ENCODE peak calls at places on chromosomes 4 and X, in six cellular contexts. V is IMR-90, G is neuronal stem cell, O is H1, L is mesenchymal stem cell, M is trophoblast cell. R is an unnamed sample.

GRCh38 chr4:36273276-36273675 is 8.1 kb upstream of the DTHD1 start:
- DNase-seq in V (no peak), G (no peak), O (no peak), L (no peak), M (no peak), R (no peak)

GRCh38 chr4:21531048-21531447 is 417.5 kb downstream of the KCNIP4 start:
- DNase-seq in V (no peak), G (no peak), O (no peak), L (no peak), M (no peak), R (no peak)

GRCh38 chr4:123536225-123536624 is 139.6 kb downstream of the SPRY1 start:
- DNase-seq in V (no peak), G (no peak), O (no peak), L (no peak), M (no peak), R (no peak)

GRCh38 chrX:675896-676295 is 45.3 kb downstream of the SHOX start:
- DNase-seq in V (no peak), G (peak; percentile 30), O (no peak), L (no peak), M (no peak), R (peak; percentile 57)

GRCh38 chr4:182978152-182978827 is 61.1 kb upstream of the DCTD start:
- DNase-seq in V (peak; percentile 62), G (no peak), O (no peak), L (peak; percentile 51), M (no peak), R (no peak)

GRCh38 chr4:31737419-31737818 is 1017.2 kb downstream of the PCDH7 start:
- DNase-seq in V (no peak), G (no peak), O (no peak), L (no peak), M (no peak), R (no peak)

GRCh38 chr4:75069493-75070074 is 136.7 kb downstream of the PARM1 start:
- DNase-seq in V (no peak), G (no peak), O (no peak), L (no peak), M (no peak), R (no peak)

GRCh38 chr4:185341841-185342240 is 53.9 kb downstream of the LRP2BP start:
- DNase-seq in V (no peak), G (no peak), O (no peak), L (no peak), M (no peak), R (no peak)

GRCh38 chr4:25524616-25525146 is 131.0 kb upstream of the SLC34A2 start:
- DNase-seq in V (no peak), G (no peak), O (no peak), L (no peak), M (no peak), R (no peak)

GRCh38 chr4:109009909-109010308 is 247.1 kb upstream of the ETNPPL start:
- DNase-seq in V (peak; percentile 84), G (no peak), O (no peak), L (peak; percentile 72), M (no peak), R (no peak)

GRCh38 chr4:68344049-68344448 is 5.8 kb downstream of the YTHDC1 start:
- DNase-seq in V (no peak), G (no peak), O (no peak), L (no peak), M (peak; percentile 78), R (no peak)

GRCh38 chr4:136934601-136935000 is 597.7 kb downstream of the PCDH18 start:
- DNase-seq in V (no peak), G (no peak), O (no peak), L (no peak), M (no peak), R (no peak)

GRCh38 chrX:97016106-97016505 is 132.4 kb downstream of the RPA4 start:
- DNase-seq in V (no peak), G (no peak), O (no peak), L (no peak), M (no peak), R (no peak)

GRCh38 chrX:39150210-39150609 is 349.0 kb downstream of the MID1IP1 start:
- DNase-seq in V (no peak), G (no peak), O (no peak), L (no peak), M (no peak), R (no peak)

GRCh38 chrX:47802589-47802988 is 34.1 kb upstream of the ZNF81 start:
- DNase-seq in V (peak; percentile 8), G (no peak), O (no peak), L (no peak), M (no peak), R (no peak)

GRCh38 chr4:105741548-105741947 is 33.0 kb downstream of the GSTCD start:
- DNase-seq in V (peak; percentile 35), G (no peak), O (no peak), L (no peak), M (no peak), R (no peak)

GRCh38 chrX:3815896-3816664 is 102.6 kb upstream of the PRKX start:
- DNase-seq in V (peak; percentile 12), G (peak; percentile 20), O (no peak), L (peak; percentile 34), M (peak; percentile 27), R (peak; percentile 58)

GRCh38 chrX:108036298-108036973 is 8.4 kb upstream of the VSIG1 start:
- DNase-seq in V (peak; percentile 93), G (no peak), O (no peak), L (peak; percentile 68), M (peak; percentile 8), R (no peak)

GRCh38 chrX:153487590-153488071 is 7.1 kb upstream of the BGN start:
- DNase-seq in V (no peak), G (no peak), O (no peak), L (no peak), M (no peak), R (no peak)
- H2AFZ ChIP-seq in V (peak overlapping the region; percentile 90), G (peak overlapping the region; percentile 92), O (no peak overlapping the region), L (no peak overlapping the region), M (peak overlapping the region; percentile 64), R (no peak overlapping the region)

DNA sequence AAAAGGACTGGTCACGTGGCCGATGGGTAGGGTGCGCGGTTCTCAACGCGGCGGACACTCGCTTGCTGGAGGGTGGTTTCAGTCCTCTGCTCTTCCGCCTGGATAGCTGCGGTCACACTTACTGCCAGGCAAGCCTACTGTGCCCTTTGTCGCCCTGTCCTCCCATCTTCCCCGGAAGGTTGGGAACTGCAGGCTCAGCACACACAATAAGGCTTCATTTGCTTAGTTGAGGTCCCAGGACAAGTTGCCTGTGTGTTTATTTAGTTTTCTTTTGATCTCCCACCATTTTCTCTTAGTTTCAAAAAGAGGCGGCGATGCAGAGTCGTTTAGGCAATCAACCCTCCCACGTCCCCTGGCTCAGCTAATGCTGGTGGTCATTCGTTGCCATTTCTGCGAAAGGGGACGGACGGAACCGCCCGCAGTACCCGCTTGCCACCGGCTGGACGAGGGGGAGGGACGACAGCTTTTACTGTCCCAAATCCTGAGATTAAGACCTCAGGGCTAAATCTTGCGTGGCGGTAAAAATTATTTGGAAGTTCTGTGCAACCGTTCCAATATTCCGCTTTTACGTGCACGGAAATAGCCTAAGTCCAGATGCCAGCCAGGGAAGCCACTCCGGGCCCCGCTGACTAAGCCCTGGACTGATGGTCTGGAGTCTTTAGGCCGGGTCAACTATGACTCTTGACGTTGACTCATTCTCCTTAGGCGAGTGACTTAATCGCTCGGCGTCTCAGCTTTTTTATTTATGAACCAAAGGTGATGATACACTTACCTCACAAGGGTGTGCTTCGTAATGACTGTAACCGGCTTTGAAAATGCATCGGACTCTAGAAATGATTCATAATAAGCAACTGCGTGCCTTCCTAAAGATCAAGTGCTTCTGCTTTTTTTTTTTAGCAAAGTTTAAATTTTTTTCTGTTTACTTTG is 671 bp upstream of the EIF4E start:
- DNase-seq in V (peak; percentile 98), G (no peak), O (no peak), L (peak; percentile 98), M (peak; percentile 99), R (no peak)
- H2BK5ac ChIP-seq in V (peak overlapping the region; percentile 97), G (no peak overlapping the region), O (peak overlapping the region; percentile 83), L (peak overlapping the region; percentile 33), M (peak overlapping the region; percentile 80), R (peak overlapping the region; percentile 73)

DNA sequence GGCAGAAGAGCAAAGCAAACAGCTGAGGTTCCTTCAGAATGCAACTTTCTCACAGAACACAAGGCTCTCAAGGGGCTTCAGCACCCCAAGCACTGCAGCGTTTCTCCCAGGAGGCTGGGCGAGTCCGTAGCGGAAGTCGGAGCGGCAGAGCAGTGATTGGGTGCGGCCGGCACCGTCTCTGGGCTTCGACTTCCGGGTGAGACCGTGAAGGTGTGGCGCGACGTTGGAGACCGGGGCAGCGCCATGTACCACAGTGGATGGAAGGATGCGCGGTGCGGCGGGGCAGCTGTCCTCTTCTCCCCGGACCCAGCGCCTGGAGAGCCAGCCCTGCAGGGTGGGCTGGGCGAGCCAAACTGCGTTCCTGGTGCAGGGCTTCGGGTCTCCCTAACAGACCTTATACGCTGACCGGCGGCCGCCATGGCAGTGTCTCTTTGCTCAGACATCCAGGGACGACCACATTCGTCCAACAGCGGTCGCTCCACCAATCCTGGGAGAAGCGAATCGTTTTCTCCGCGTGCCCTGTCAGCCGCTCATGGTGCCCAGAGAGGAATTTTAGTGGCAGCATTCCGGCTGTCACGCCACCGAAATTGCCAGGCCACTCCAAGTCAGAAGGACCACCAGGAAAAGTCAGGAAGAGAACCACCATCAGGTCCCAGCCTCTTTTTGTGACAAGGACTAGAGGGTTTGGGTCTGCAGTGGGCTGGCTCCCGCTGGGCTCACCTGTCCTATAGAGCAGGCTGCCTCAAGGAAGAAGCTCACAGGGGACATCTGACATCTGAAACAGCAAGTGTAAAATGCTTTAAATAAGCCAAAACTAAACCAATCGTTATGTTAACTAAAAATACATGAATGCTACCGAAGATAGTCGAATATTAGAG is 20.5 kb downstream of the TRIM61 start:
- DNase-seq in V (peak; percentile 65), G (peak; percentile 41), O (peak; percentile 54), L (peak; percentile 68), M (peak; percentile 78), R (peak; percentile 89)
- H4K8ac ChIP-seq in V (peak overlapping the region; percentile 98), G (no peak overlapping the region), O (peak overlapping the region; percentile 74), L (peak overlapping the region; percentile 99), M (peak overlapping the region; percentile 99), R (no peak overlapping the region)

GRCh38 chrX:46381630-46382029 is 163.6 kb downstream of the ZNF674 start:
- DNase-seq in V (peak; percentile 17), G (peak; percentile 2), O (no peak), L (peak; percentile 10), M (peak; percentile 6), R (peak; percentile 40)

GRCh38 chrX:46376246-46376885 is 168.9 kb downstream of the ZNF674 start:
- DNase-seq in V (peak; percentile 48), G (peak; percentile 27), O (no peak), L (peak; percentile 61), M (peak; percentile 43), R (peak; percentile 56)

GRCh38 chrX:46383006-46383405 is 162.2 kb downstream of the ZNF674 start:
- DNase-seq in V (no peak), G (no peak), O (no peak), L (no peak), M (no peak), R (no peak)

GRCh38 chrX:46382595-46382994 is 162.6 kb downstream of the ZNF674 start:
- DNase-seq in V (no peak), G (no peak), O (no peak), L (no peak), M (no peak), R (no peak)

DNA sequence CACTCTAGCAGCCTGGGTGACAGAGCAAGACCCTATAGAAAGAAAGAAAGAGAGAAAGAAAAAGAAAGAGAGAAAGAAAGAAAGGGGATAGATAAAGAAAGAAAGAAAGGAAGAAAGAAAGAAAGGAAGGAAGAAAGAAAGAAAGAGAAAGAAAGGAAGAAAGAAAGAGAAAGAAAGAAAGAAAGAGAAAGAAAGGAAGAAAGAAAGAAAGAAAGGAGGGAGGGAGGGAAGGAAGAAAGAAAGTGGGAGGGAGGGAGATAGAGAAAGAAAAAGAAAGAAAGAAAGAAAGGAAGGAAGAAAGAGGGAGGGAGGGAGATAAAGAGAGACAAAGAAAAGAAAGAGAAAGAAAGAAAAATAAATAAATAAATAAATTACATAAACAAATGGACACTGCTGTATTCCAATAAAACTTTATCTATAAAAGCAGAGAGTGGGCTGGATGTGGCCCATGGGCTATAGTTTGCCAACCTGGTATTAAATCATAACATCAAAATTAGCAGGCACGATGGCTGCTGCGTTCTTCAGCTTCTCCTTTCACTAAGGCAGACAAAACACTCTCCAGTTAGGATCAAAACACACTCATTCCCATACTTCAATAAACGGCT is 165.0 kb downstream of the ZNF674 start:
- DNase-seq in V (no peak), G (no peak), O (no peak), L (no peak), M (no peak), R (no peak)
- H2AFZ ChIP-seq in V (peak overlapping the region; percentile 60), G (no peak overlapping the region), O (no peak overlapping the region), L (no peak overlapping the region), M (no peak overlapping the region), R (no peak overlapping the region)

R was measured in H9.